ENCODE peak calls at places on chromosomes 11 and 22, in ten cellular contexts. J is lower leg skin, V is A549, N is fibroblast of mammary gland, D is A673, Q is GM12865, H is BJ, M is pancreas, F is Caco-2, Z is epithelial cell of proximal tubule. L is an unnamed sample.

GRCh38 chr11:12079726-12080556 is 30.4 kb upstream of the MICAL2 start:
- DNase-seq in M (no peak), D (no peak), Z (peak), Q (no peak), F (no peak), H (peak), V (peak), N (peak), J (peak), L (peak)

GRCh38 chr22:47595122-47595521 is 832.7 kb downstream of the TBC1D22A start:
- DNase-seq in N (no peak), F (no peak), H (no peak), Z (no peak), J (no peak), M (no peak), D (no peak), V (no peak), Q (no peak), L (no peak)

GRCh38 chr11:12319734-12320387 is 57.5 kb upstream of the PARVA start:
- DNase-seq in F (no peak), V (no peak), M (no peak), J (no peak), Z (no peak), H (no peak), N (no peak), Q (no peak), D (peak), L (no peak)

GRCh38 chr11:35526370-35526792 is 965 bp upstream of the PAMR1 start:
- DNase-seq in Z (no peak), H (no peak), J (no peak), N (peak), V (peak), F (no peak), M (no peak), D (peak), Q (no peak), L (peak)

GRCh38 chr22:46381142-46381541 is 45.6 kb downstream of the TRMU start:
- DNase-seq in F (no peak), D (no peak), V (peak), N (no peak), Q (no peak), H (no peak), Z (no peak), J (no peak), M (peak), L (no peak)

GRCh38 chr11:68142028-68142412 is 20.8 kb upstream of the CHKA start:
- DNase-seq in Q (peak), D (no peak), M (peak), N (no peak), V (no peak), H (no peak), F (no peak), J (peak), Z (no peak), L (no peak)

GRCh38 chr11:131688056-131688693 is 317.8 kb downstream of the NTM start:
- DNase-seq in Q (peak), M (peak), J (no peak), Z (no peak), H (no peak), F (no peak), V (peak), N (peak), D (peak), L (peak)

GRCh38 chr22:33049125-33049729 is 9.0 kb downstream of the SYN3 start:
- DNase-seq in D (peak), V (peak), Q (peak), H (peak), N (peak), J (peak), F (peak), M (peak), Z (peak), L (peak)

GRCh38 chr11:83007477-83007876 is 64.2 kb downstream of the RAB30 start:
- DNase-seq in J (no peak), M (no peak), Q (no peak), D (no peak), H (no peak), F (no peak), N (no peak), Z (no peak), V (no peak), L (no peak)

GRCh38 chr11:106156290-106156937 is 79.0 kb downstream of the AASDHPPT start:
- DNase-seq in N (peak), M (no peak), Q (peak), V (peak), H (peak), D (peak), Z (no peak), J (peak), F (peak), L (peak)

GRCh38 chr11:103281301-103281700 is 172.1 kb downstream of the DYNC2H1 start:
- DNase-seq in V (no peak), F (no peak), Z (no peak), J (no peak), H (no peak), M (no peak), N (peak), Q (no peak), D (no peak), L (no peak)

GRCh38 chr11:92225206-92225562 is 566 bp downstream of the FAT3 start:
- DNase-seq in V (no peak), M (peak), Q (no peak), F (no peak), D (peak), H (no peak), N (no peak), J (no peak), Z (no peak), L (no peak)

GRCh38 chr11:65854871-65855837 is 2.8 kb downstream of the CFL1 start:
- DNase-seq in Z (no peak), J (no peak), V (no peak), N (no peak), Q (peak), F (peak), D (peak), M (peak), H (no peak), L (no peak)

GRCh38 chr22:30025187-30025586 is 55.1 kb upstream of the HORMAD2 start:
- DNase-seq in V (no peak), Z (no peak), Q (no peak), F (no peak), J (no peak), H (no peak), D (no peak), M (no peak), N (no peak), L (no peak)

GRCh38 chr11:132206993-132207392 is 836.6 kb downstream of the NTM start:
- DNase-seq in D (no peak), H (no peak), F (no peak), M (no peak), N (no peak), J (no peak), Q (no peak), Z (no peak), V (no peak), L (no peak)

GRCh38 chr11:31264834-31265233 is 104.7 kb downstream of the DCDC1 start:
- DNase-seq in V (no peak), M (no peak), H (no peak), F (no peak), Q (no peak), J (no peak), D (no peak), N (no peak), Z (no peak), L (no peak)

GRCh38 chr22:44337658-44338004 is 24.9 kb upstream of the SHISAL1 start:
- DNase-seq in F (no peak), Q (no peak), D (peak), V (peak), Z (no peak), J (no peak), N (peak), M (no peak), H (no peak), L (peak)

GRCh38 chr11:62439785-62440602 is 21.2 kb downstream of the SCGB1A1 start:
- DNase-seq in J (peak), F (no peak), M (no peak), H (no peak), D (no peak), V (no peak), Z (no peak), N (peak), Q (no peak), L (no peak)

GRCh38 chr11:27722945-27723344 is 22.7 kb upstream of the BDNF start:
- DNase-seq in H (no peak), F (no peak), Q (no peak), V (no peak), J (no peak), D (no peak), N (no peak), M (no peak), Z (no peak), L (peak)

GRCh38 chr22:45977551-45978274 is 751 bp upstream of the WNT7B start:
- DNase-seq in N (no peak), J (no peak), Z (no peak), H (no peak), Q (no peak), D (no peak), V (peak), M (no peak), F (no peak), L (no peak)

GRCh38 chr11:28529046-28529445 is 420.9 kb downstream of the METTL15 start:
- DNase-seq in F (no peak), Q (no peak), N (peak), J (no peak), H (no peak), Z (no peak), D (no peak), V (no peak), M (no peak), L (peak)

GRCh38 chr11:62792193-62792575 is 378 bp upstream of the TMEM223 start:
- DNase-seq in F (no peak), Z (no peak), M (no peak), N (no peak), Q (no peak), J (no peak), V (no peak), H (no peak), D (no peak), L (no peak)

GRCh38 chr22:44384563-44384940 is 71.8 kb upstream of the SHISAL1 start:
- DNase-seq in N (no peak), V (no peak), Z (no peak), J (no peak), Q (no peak), F (no peak), H (no peak), M (no peak), D (no peak), L (no peak)

GRCh38 chr11:15754221-15754620 is 602.1 kb downstream of the SOX6 start:
- DNase-seq in F (no peak), Z (no peak), M (no peak), H (no peak), Q (no peak), D (no peak), N (no peak), V (no peak), J (no peak), L (no peak)

GRCh38 chr22:22858559-22858937 is 29.1 kb upstream of the IGLL5 start:
- DNase-seq in V (no peak), M (no peak), F (no peak), D (no peak), H (no peak), Q (no peak), N (no peak), J (no peak), Z (no peak), L (no peak)

GRCh38 chr11:77557553-77557952 is 32.2 kb upstream of the AQP11 start:
- DNase-seq in N (peak), F (no peak), D (peak), Z (no peak), V (peak), H (no peak), J (no peak), Q (peak), M (no peak), L (peak)

GRCh38 chr22:37898441-37899181 is 7.5 kb upstream of the MICALL1 start:
- DNase-seq in F (peak), J (peak), Q (no peak), N (no peak), V (peak), Z (no peak), H (no peak), D (no peak), M (peak), L (no peak)

GRCh38 chr11:84686726-84687125 is 940.4 kb downstream of the DLG2 start:
- DNase-seq in M (no peak), N (no peak), V (no peak), Z (no peak), F (no peak), J (no peak), D (no peak), H (no peak), Q (no peak), L (peak)

GRCh38 chr11:117441146-117441975 is 113.7 kb downstream of the CEP164 start:
- DNase-seq in V (no peak), J (no peak), N (no peak), M (no peak), Q (no peak), F (no peak), D (no peak), Z (no peak), H (no peak), L (no peak)

GRCh38 chr11:71986131-71986530 is 12.6 kb upstream of the IL18BP start:
- DNase-seq in J (no peak), Z (no peak), H (no peak), Q (no peak), V (no peak), M (no peak), D (no peak), N (no peak), F (no peak), L (no peak)

GRCh38 chr11:93537022-93537421 is 6.2 kb downstream of the SMCO4 start:
- DNase-seq in J (no peak), V (no peak), M (no peak), D (no peak), F (no peak), H (no peak), N (no peak), Z (no peak), Q (no peak), L (no peak)

GRCh38 chr22:24494182-24494534 is 974 bp upstream of the UPB1 start:
- DNase-seq in N (no peak), M (no peak), Z (no peak), J (no peak), H (no peak), F (no peak), D (no peak), V (no peak), Q (no peak), L (no peak)
- H3K4me3 ChIP-seq in N (no peak), M (no peak), Z (peak), J (no peak), H (no peak), F (peak), D (no peak), V (no peak), Q (no peak), L (peak)

DNA sequence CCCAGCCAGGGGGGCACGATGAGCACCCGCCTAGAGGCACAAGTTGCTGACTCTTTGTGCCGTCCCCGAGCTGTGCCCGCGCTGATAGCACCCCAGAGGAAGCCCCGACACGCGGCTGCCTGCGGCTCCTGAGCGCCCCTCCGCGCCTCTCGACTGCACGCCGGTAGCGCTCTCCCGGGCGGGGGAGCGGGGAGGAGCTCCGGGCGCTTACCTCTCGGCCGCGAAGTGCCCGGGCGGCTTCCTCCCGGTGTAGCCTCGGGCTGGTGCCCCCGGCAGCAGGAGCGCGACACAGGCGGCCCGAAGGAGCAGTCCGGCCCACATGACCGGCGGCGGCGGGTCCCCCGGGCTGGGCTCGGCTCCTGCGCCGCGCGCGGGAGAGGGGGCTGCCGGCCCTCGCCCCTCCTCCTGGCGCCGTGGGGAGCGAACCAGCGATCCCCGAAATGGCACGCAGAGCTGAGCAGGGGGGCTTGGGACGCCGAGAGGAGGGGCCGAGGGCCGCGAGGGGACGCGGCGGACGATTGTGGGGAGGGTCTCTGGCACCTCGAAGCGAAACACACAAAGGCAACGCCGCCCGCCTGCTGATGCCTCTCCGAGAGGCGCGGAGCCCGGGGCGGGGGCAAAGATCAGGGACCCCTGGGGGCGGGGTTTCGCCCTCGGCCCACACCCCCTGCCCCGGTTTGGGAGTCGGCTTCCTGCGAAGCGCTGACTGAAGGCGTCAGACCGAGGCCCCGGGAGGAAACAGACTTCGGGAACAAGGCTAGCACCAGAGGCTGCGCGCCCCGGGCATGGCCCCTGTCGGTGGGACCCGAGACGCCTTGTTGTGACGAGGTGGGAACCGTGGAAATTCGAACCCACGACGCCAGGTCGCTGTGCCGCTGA is at the start of gene VWCE:
- DNase-seq in Q (peak), J (no peak), Z (no peak), F (peak), M (peak), H (no peak), D (peak), V (peak), N (peak), L (peak)
- TF ChIP-seq CTCF in Q (peak), J (no peak), Z (peak), F (peak), M (no peak), H (peak), D (peak), V (peak), N (no peak), L (peak)

GRCh38 chr11:7514099-7514725 is 413 bp downstream of the PPFIBP2 start:
- DNase-seq in D (no peak), F (no peak), V (no peak), N (no peak), H (no peak), Q (peak), Z (no peak), J (peak), M (no peak), L (no peak)
- H3K4me3 ChIP-seq in D (peak), F (peak), V (peak), N (peak), H (peak), Q (peak), Z (peak), J (peak), M (peak), L (peak)

GRCh38 chr22:19723990-19724827 is 870 bp downstream of the GP1BB start:
- DNase-seq in D (no peak), M (no peak), N (peak), F (no peak), Z (no peak), V (peak), Q (peak), J (no peak), H (no peak), L (peak)
- TF ChIP-seq CTCF in D (no peak), M (no peak), N (no peak), F (no peak), Z (no peak), V (no peak), Q (peak), J (no peak), H (no peak), L (no peak)

GRCh38 chr11:2813141-2813908 is 72.2 kb downstream of the CDKN1C start:
- DNase-seq in V (no peak), F (no peak), J (no peak), H (no peak), Q (no peak), N (peak), Z (no peak), D (no peak), M (peak), L (peak)
- H3K4me3 ChIP-seq in V (no peak), F (no peak), J (no peak), H (no peak), Q (no peak), N (no peak), Z (no peak), D (no peak), M (no peak), L (no peak)

GRCh38 chr11:69144719-69145365 is 10.9 kb upstream of the SMIM38 start:
- DNase-seq in H (no peak), D (no peak), J (no peak), Q (no peak), F (no peak), V (no peak), N (peak), M (no peak), Z (no peak), L (no peak)
- TF ChIP-seq CTCF in H (no peak), D (no peak), J (no peak), Q (no peak), F (no peak), V (no peak), N (no peak), M (no peak), Z (no peak), L (no peak)

GRCh38 chr22:36775589-36775965 is 342 bp downstream of the IFT27 start:
- DNase-seq in H (no peak), Q (peak), N (peak), F (no peak), V (no peak), Z (no peak), J (no peak), M (peak), D (peak), L (peak)

GRCh38 chr22:36778020-36778419 is 2.1 kb upstream of the IFT27 start:
- DNase-seq in F (no peak), D (no peak), Z (no peak), H (no peak), Q (no peak), V (no peak), J (no peak), N (no peak), M (no peak), L (no peak)

GRCh38 chr22:36775966-36776669 is at the start of gene IFT27:
- DNase-seq in Q (peak), M (peak), F (peak), Z (peak), V (peak), N (peak), J (peak), D (peak), H (peak), L (peak)

GRCh38 chr22:36773935-36774334 is 2.0 kb downstream of the IFT27 start:
- DNase-seq in F (no peak), M (no peak), D (peak), Q (no peak), J (no peak), V (peak), N (peak), H (no peak), Z (no peak), L (peak)

GRCh38 chr22:36776722-36777121 is 803 bp upstream of the IFT27 start:
- DNase-seq in M (no peak), H (no peak), V (no peak), F (no peak), Q (peak), Z (no peak), D (no peak), N (no peak), J (no peak), L (no peak)
- H3K4me3 ChIP-seq in M (no peak), H (no peak), V (peak), F (peak), Q (peak), Z (peak), D (peak), N (peak), J (no peak), L (peak)

GRCh38 chr11:64776425-64776824 is 1.9 kb downstream of the SF1 start:
- DNase-seq in H (no peak), F (no peak), N (no peak), J (no peak), M (no peak), V (no peak), D (no peak), Q (no peak), Z (no peak), L (no peak)

GRCh38 chr11:64776875-64777274 is 1.5 kb downstream of the SF1 start:
- DNase-seq in Q (no peak), M (peak), D (no peak), Z (no peak), H (no peak), N (no peak), V (no peak), F (peak), J (no peak), L (no peak)

GRCh38 chr11:64778223-64778472 is 194 bp downstream of the SF1 start:
- DNase-seq in N (no peak), M (no peak), J (no peak), Z (no peak), Q (no peak), F (no peak), V (no peak), H (no peak), D (no peak), L (no peak)

GRCh38 chr11:64777449-64778222 is 706 bp downstream of the SF1 start:
- DNase-seq in F (peak), N (peak), D (peak), V (peak), J (peak), M (peak), H (no peak), Z (no peak), Q (peak), L (peak)

DNA sequence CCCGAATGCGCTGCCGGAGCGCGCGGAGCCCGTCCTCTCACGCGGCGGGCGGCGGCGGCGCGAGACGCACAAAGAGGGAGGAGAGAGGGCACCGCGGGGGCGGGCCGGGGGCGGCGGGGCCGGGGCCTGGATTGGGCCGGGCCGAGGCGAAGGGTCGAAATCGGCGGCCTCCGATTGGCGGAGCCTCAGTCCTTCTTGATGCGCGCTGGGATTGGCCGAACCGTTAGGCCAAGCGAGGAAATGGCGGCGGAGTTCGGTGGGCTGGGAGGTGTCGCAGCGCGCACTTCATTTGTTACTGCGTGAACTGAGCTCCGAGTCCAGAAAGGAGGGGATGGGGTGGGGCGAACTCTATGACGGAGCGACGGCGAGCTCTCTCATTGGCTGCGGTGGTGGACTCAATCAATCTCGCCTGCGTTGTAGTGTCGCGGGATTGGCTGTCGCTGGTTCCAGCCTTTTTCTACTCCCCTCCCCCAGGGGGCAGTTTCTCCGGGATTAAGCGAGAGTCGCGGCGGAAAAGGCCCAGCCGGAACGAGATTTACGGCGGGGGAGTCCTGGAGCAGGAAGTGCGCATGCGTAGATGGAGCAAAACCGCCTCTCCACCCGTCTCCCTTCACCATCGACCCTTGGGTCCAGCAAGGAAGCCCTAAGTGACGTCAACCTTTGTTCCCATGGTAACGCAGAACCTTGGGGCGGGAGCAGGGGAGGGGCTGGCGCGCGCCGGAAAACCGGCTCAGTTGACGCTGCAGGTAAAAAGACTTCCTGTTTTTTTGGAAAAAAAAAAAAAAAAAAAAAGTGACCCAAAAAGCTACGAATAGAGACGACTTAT is at the start of gene SF1:
- DNase-seq in Q (peak), F (peak), M (peak), Z (peak), V (peak), N (peak), H (peak), D (peak), J (peak), L (peak)
- TF ChIP-seq CTCF in Q (no peak), F (no peak), M (no peak), Z (no peak), V (no peak), N (no peak), H (no peak), D (peak), J (no peak), L (peak)

L was measured in choroid plexus epithelial cell.